ENCODE peak calls at places on chromosomes 2 and 18, in four cellular contexts. X is stimulated activated CD4-positive, alpha-beta T cell treated with anti-CD3 and anti-CD28 coated beads, Interleukin-1b, Interleukin-23, amount 100 ng/mL, for 48 hours; D is skeletal muscle cell; J is iris pigment epithelial cell. C is an unnamed sample.

GRCh38 chr2:7945080-7945479 is 736.8 kb upstream of the ID2 start:
- DNase-seq in J (no peak), D (no peak), X (no peak), C (no peak)

GRCh38 chr2:105328281-105329196 is 996 bp downstream of the TGFBRAP1 start:
- DNase-seq in X (peak), J (peak), D (no peak), C (peak)

GRCh38 chr2:176650811-176651559 is 381.7 kb downstream of the MTX2 start:
- DNase-seq in J (no peak), X (no peak), D (no peak), C (no peak)

GRCh38 chr18:28007841-28008240 is 169.1 kb downstream of the CDH2 start:
- DNase-seq in D (no peak), X (no peak), J (peak), C (no peak)

GRCh38 chr2:176075476-176075875 is 8.3 kb downstream of the EVX2 start:
- DNase-seq in X (no peak), J (no peak), D (no peak), C (no peak)

GRCh38 chr2:127647242-127648190 is 1.6 kb downstream of the GPR17 start:
- DNase-seq in J (peak), X (no peak), D (no peak), C (no peak)

GRCh38 chr18:64692826-64693225 is 543.9 kb upstream of the LINC00305 start:
- DNase-seq in X (no peak), D (no peak), J (no peak), C (no peak)

GRCh38 chr2:120279708-120280107 is 27.1 kb downstream of the RALB start:
- DNase-seq in X (no peak), D (no peak), J (no peak), C (no peak)

GRCh38 chr2:80019571-80019970 is 285.0 kb downstream of the LRRTM1 start:
- DNase-seq in D (no peak), X (no peak), J (no peak), C (no peak)

GRCh38 chr2:241443486-241444223 is 64.7 kb downstream of the STK25 start:
- DNase-seq in X (peak), D (peak), J (peak), C (peak)

GRCh38 chr18:3044931-3045698 is 32.2 kb upstream of the LPIN2 start:
- DNase-seq in X (no peak), D (no peak), J (no peak), C (no peak)

GRCh38 chr2:160324161-160324768 is 124.2 kb upstream of the ITGB6 start:
- DNase-seq in J (peak), D (no peak), X (peak), C (peak)

GRCh38 chr2:189134485-189134884 is 45.1 kb downstream of the COL5A2 start:
- DNase-seq in D (no peak), J (peak), X (no peak), C (no peak)

C was measured in stimulated activated naive CD8-positive, alpha-beta T cell treated with anti-CD3 and anti-CD28 coated beads, Interleukin-15, Interleukin-2, amounts not matched to agents 100 U/mL and 50 U/mL, for 24 hours.